ENCODE peak calls at places on chromosomes 4 and X, in nine cellular contexts. W is kidney, E is right atrium auricular region, D is choroid plexus epithelial cell, M is MM.1S, P is fibroblast of the aortic adventitia, S is tibial nerve, R is GM13976, I is RWPE1. U is an unnamed sample.

GRCh38 chr4:20645231-20645630 is 55.0 kb upstream of the PACRGL start:
- DNase-seq in E (no peak), R (no peak), S (no peak), I (no peak), P (no peak), W (no peak), D (no peak), M (no peak), U (no peak)

GRCh38 chrX:110402091-110402854 is 43.6 kb downstream of the RTL9 start:
- DNase-seq in M (no peak), P (peak; percentile 80), R (no peak), D (peak; percentile 52), W (no peak), S (peak; percentile 26), E (peak; percentile 66), I (peak; percentile 40), U (no peak)

GRCh38 chr4:68797618-68798017 is 18.2 kb upstream of the UGT2B10 start:
- DNase-seq in R (no peak), D (no peak), P (no peak), S (no peak), W (no peak), I (no peak), M (no peak), E (no peak), U (no peak)

GRCh38 chr4:1596393-1596792 is 87.7 kb downstream of the FAM53A start:
- DNase-seq in D (no peak), W (peak; percentile 42), M (no peak), R (no peak), E (no peak), I (no peak), P (no peak), S (no peak), U (no peak)

GRCh38 chr4:143185253-143186107 is 763 bp downstream of the USP38 start:
- DNase-seq in S (no peak), P (peak; percentile 14), M (peak; percentile 41), E (no peak), W (peak; percentile 86), D (peak; percentile 31), R (no peak), I (peak; percentile 16), U (no peak)

GRCh38 chrX:9352243-9352642 is 112.6 kb upstream of the TBL1X start:
- DNase-seq in P (no peak), W (no peak), R (peak; percentile 28), M (peak; percentile 51), I (no peak), S (no peak), E (no peak), D (no peak), U (no peak)

GRCh38 chrX:118973389-118974087 is 880 bp upstream of the LONRF3 start:
- DNase-seq in R (no peak), D (no peak), P (no peak), I (no peak), M (no peak), E (no peak), W (peak; percentile 73), S (no peak), U (no peak)

GRCh38 chr4:4386296-4386735 is 586 bp upstream of the NSG1 start:
- DNase-seq in P (no peak), M (no peak), E (no peak), R (no peak), D (no peak), I (no peak), W (peak; percentile 68), S (no peak), U (no peak)

GRCh38 chr4:157204634-157205244 is 15.8 kb upstream of the GRIA2 start:
- DNase-seq in S (no peak), I (no peak), D (peak; percentile 19), E (no peak), R (peak; percentile 57), P (peak; percentile 8), M (peak; percentile 52), W (peak; percentile 65), U (no peak)

GRCh38 chr4:52535793-52536192 is 123.3 kb downstream of the USP46 start:
- DNase-seq in E (no peak), I (no peak), R (no peak), S (no peak), P (no peak), D (no peak), M (no peak), W (no peak), U (no peak)

GRCh38 chr4:159048166-159048886 is 54.6 kb upstream of the RAPGEF2 start:
- DNase-seq in M (no peak), P (peak; percentile 86), S (peak; percentile 46), W (peak; percentile 78), I (peak; percentile 61), R (no peak), D (peak; percentile 81), E (peak; percentile 81), U (no peak)

GRCh38 chrX:43585922-43586321 is 70.2 kb upstream of the MAOA start:
- DNase-seq in P (no peak), W (no peak), M (no peak), R (no peak), S (no peak), I (no peak), E (no peak), D (no peak), U (no peak)
- TF ChIP-seq CTCF in P (no peak), W (no peak), M (no peak), R (no peak), S (no peak), I (no peak), E (no peak), D (no peak), U (no peak)

GRCh38 chr4:39181520-39181904 is 817 bp upstream of the WDR19 start:
- DNase-seq in I (no peak), M (peak; percentile 30), R (no peak), P (no peak), S (no peak), W (no peak), D (no peak), E (no peak), U (no peak)
- TF ChIP-seq CTCF in I (no peak), M (no peak), R (no peak), P (no peak), S (no peak), W (no peak), D (no peak), E (no peak), U (no peak)

GRCh38 chrX:132068405-132068804 is 45.3 kb downstream of the STK26 start:
- DNase-seq in S (no peak), R (no peak), D (no peak), P (no peak), M (no peak), E (no peak), I (peak; percentile 0), W (no peak), U (no peak)

DNA sequence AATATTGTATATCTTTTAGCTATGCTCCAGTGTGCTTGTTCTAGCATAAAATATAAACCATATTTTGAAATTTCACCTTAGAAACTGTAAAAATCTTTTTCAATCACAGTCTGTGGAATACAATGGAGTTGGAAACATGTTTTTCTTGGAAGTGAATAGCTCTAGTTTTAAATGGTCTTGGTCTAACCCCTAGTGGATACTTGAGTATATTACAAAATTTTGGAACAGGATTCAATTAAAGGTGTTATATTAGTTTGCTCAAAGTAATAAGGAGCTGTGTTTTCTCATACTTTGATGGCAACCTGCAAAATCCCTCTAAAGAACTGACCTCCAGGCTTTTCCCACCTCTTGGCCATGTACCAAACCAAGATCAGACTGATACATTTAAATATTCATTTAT is 48.2 kb downstream of the STK26 start:
- DNase-seq in P (peak; percentile 31), D (peak; percentile 27), S (no peak), M (no peak), W (no peak), I (peak; percentile 6), E (no peak), R (no peak), U (no peak)
- TF ChIP-seq CTCF in P (peak; percentile 36), D (no peak), S (no peak), M (peak; percentile 18), W (no peak), I (no peak), E (no peak), R (no peak), U (peak; percentile 34)

DNA sequence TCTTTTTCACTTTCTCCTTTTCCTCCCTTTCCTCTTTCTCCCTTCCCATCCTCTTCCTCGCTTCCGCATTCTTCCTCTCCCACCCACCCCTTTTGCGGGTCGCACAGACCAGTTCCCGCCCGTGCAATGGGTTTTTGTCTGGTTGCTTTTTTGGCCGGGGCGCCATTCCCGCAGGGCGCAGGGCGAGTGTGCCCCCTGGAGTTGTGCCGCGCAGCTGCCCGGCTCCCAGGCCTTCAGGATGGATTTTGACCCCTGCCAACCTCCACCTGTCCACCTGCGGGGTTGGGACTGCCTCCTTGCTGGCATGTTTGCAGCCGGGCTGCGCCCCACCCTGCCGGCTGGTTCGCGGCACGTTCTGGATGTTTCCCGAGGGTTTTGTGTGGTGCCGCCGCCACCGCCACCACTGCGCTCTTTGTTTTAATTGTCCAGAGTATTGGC is 578 bp upstream of the SEL1L3 start:
- DNase-seq in D (no peak), P (no peak), R (peak; percentile 49), M (no peak), S (no peak), I (no peak), W (peak; percentile 78), E (no peak), U (no peak)
- TF ChIP-seq CTCF in D (peak; percentile 37), P (no peak), R (no peak), M (peak; percentile 30), S (no peak), I (no peak), W (peak; percentile 18), E (no peak), U (peak; percentile 8)

DNA sequence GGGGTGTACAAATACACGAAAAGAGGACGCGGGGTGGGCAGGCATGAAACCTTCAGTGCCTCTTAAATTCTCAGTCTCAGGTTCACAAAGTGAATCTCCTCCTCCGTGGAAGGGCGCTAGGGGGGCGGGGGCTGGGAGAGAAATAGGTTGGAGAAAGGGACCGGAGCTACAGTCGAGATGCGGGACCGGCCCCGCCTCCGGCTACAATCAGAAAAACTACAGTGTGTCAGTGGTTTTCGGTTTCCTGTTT is 3.4 kb downstream of the MAML3 start:
- DNase-seq in W (no peak), R (no peak), S (peak; percentile 87), P (no peak), I (peak; percentile 78), E (peak; percentile 92), M (no peak), D (no peak), U (no peak)
- TF ChIP-seq CTCF in W (no peak), R (no peak), S (no peak), P (no peak), I (no peak), E (no peak), M (no peak), D (no peak), U (no peak)